ENCODE peak calls at places on chromosome 4, in five cellular contexts. Z is AG08396; O is uterus; G is A172; X is activated effector memory CD4-positive, alpha-beta T cell treated with Interleukin-2 at 50 U/mL for 16 hours. J is an unnamed sample.
A peak's percentile ranks its signal among the peaks of the same experiment; 100 is the strongest.

GRCh38 chr4:39642885-39643550 is 4.4 kb upstream of the SMIM14 start:
- DNase-seq in Z (no peak), O (no peak), G (no peak), X (no peak), J (peak; percentile 80)

GRCh38 chr4:46586566-46586965 is 196.6 kb upstream of the GABRA2 start:
- DNase-seq in Z (no peak), O (no peak), G (no peak), X (no peak), J (no peak)

GRCh38 chr4:118888666-118889312 is at the start of gene SYNPO2:
- DNase-seq in Z (peak; percentile 82), O (peak; percentile 95), G (peak; percentile 65), X (peak; percentile 4), J (peak; percentile 94)

GRCh38 chr4:27096142-27096824 is 235.6 kb downstream of the STIM2 start:
- DNase-seq in Z (no peak), O (no peak), G (no peak), X (no peak), J (no peak)

GRCh38 chr4:83378426-83378825 is 43.8 kb upstream of the HPSE start:
- DNase-seq in Z (no peak), O (no peak), G (no peak), X (no peak), J (no peak)

GRCh38 chr4:146632770-146633470 is 5.8 kb upstream of the POU4F2 start:
- DNase-seq in Z (no peak), O (no peak), G (no peak), X (no peak), J (no peak)

GRCh38 chr4:109967798-109968520 is 55.3 kb downstream of the EGF start:
- DNase-seq in Z (no peak), O (no peak), G (peak; percentile 35), X (no peak), J (peak; percentile 61)

GRCh38 chr4:84971319-84971932 is 4.9 kb upstream of the WDFY3 start:
- DNase-seq in Z (peak; percentile 32), O (no peak), G (peak; percentile 53), X (no peak), J (peak; percentile 67)

GRCh38 chr4:21531048-21531447 is 417.5 kb downstream of the KCNIP4 start:
- DNase-seq in Z (no peak), O (no peak), G (no peak), X (no peak), J (no peak)

GRCh38 chr4:155026715-155027114 is 181.7 kb upstream of the NPY2R start:
- DNase-seq in Z (no peak), O (no peak), G (peak; percentile 18), X (no peak), J (no peak)

GRCh38 chr4:88286897-88287296 is 2.5 kb upstream of the PPM1K start:
- DNase-seq in Z (no peak), O (no peak), G (no peak), X (no peak), J (peak; percentile 52)

GRCh38 chr4:114223580-114223979 is 244.1 kb upstream of the ARSJ start:
- DNase-seq in Z (no peak), O (no peak), G (no peak), X (no peak), J (no peak)

GRCh38 chr4:140044314-140044991 is 109.5 kb downstream of the MAML3 start:
- DNase-seq in Z (no peak), O (no peak), G (no peak), X (no peak), J (no peak)

GRCh38 chr4:165872443-165873297 is at the start of gene TLL1:
- DNase-seq in Z (no peak), O (no peak), G (peak; percentile 9), X (no peak), J (peak; percentile 11)

GRCh38 chr4:139560396-139561084 is 4.5 kb upstream of the SETD7 start:
- DNase-seq in Z (no peak), O (peak; percentile 47), G (no peak), X (no peak), J (peak; percentile 38)

GRCh38 chr4:180947421-180947820 is 1295.8 kb upstream of the TENM3 start:
- DNase-seq in Z (no peak), O (no peak), G (peak; percentile 41), X (no peak), J (no peak)

GRCh38 chr4:7075962-7076693 is 8.3 kb upstream of the GRPEL1 start:
- DNase-seq in Z (peak; percentile 34), O (no peak), G (no peak), X (no peak), J (no peak)

GRCh38 chr4:55068522-55068921 is 56.9 kb downstream of the KDR start:
- DNase-seq in Z (no peak), O (no peak), G (no peak), X (no peak), J (no peak)

GRCh38 chr4:73864365-73864764 is 4.8 kb upstream of the CXCL1 start:
- DNase-seq in Z (no peak), O (no peak), G (no peak), X (no peak), J (peak; percentile 43)

GRCh38 chr4:19651481-19651880 is 600.2 kb upstream of the SLIT2 start:
- DNase-seq in Z (no peak), O (no peak), G (no peak), X (no peak), J (no peak)

GRCh38 chr4:176274441-176274840 is 5.4 kb upstream of the ASB5 start:
- DNase-seq in Z (peak; percentile 25), O (no peak), G (peak; percentile 72), X (no peak), J (no peak)

GRCh38 chr4:76637704-76638361 is 202.8 kb downstream of the SHROOM3 start:
- DNase-seq in Z (no peak), O (no peak), G (peak; percentile 60), X (no peak), J (no peak)

GRCh38 chr4:5683566-5683965 is 24.8 kb downstream of the EVC2 start:
- DNase-seq in Z (no peak), O (no peak), G (no peak), X (no peak), J (no peak)

GRCh38 chr4:127604949-127605709 is 27.6 kb upstream of the INTU start:
- DNase-seq in Z (peak; percentile 25), O (no peak), G (peak; percentile 28), X (no peak), J (peak; percentile 45)

GRCh38 chr4:108272566-108272965 is 103.8 kb upstream of the LEF1 start:
- DNase-seq in Z (no peak), O (no peak), G (peak; percentile 67), X (no peak), J (peak; percentile 80)

GRCh38 chr4:125317526-125317880 is 2.7 kb downstream of the FAT4 start:
- DNase-seq in Z (peak; percentile 41), O (peak; percentile 34), G (no peak), X (no peak), J (peak; percentile 60)